ENCODE peak calls at places on chromosomes 3 and 15, in four cellular contexts. X is stimulated activated CD4-positive, alpha-beta T cell treated with anti-CD3 and anti-CD28 coated beads, Interleukin-2, amount 100 ng/mL, for 48 hours; F is HT-29; H is fibroblast of mammary gland. C is an unnamed sample.

GRCh38 chr3:61564405-61565059 is 3.2 kb downstream of the PTPRG start:
- DNase-seq in X (no peak), F (no peak), H (peak; percentile 73), C (no peak)

GRCh38 chr3:77179762-77180161 is 139.9 kb downstream of the ROBO2 start:
- DNase-seq in X (no peak), F (no peak), H (no peak), C (no peak)

GRCh38 chr3:32076566-32076965 is 29.9 kb upstream of the GPD1L start:
- DNase-seq in X (no peak), F (no peak), H (peak; percentile 90), C (no peak)

GRCh38 chr3:69051796-69052566 is at the start of gene TMF1:
- DNase-seq in X (peak; percentile 95), F (peak; percentile 95), H (peak; percentile 99), C (no peak)

GRCh38 chr15:67542192-67542461 is 376 bp upstream of the MAP2K5 start:
- DNase-seq in X (no peak), F (no peak), H (no peak), C (no peak)

GRCh38 chr3:136960838-136961836 is 3.4 kb downstream of the IL20RB start:
- DNase-seq in X (no peak), F (no peak), H (peak; percentile 41), C (no peak)

GRCh38 chr3:22269827-22270226 is 518.8 kb upstream of the ZNF385D start:
- DNase-seq in X (no peak), F (no peak), H (peak; percentile 65), C (no peak)

GRCh38 chr3:172082269-172082668 is 42.9 kb downstream of the FNDC3B start:
- DNase-seq in X (no peak), F (no peak), H (peak; percentile 99), C (no peak)

GRCh38 chr15:63322541-63322940 is 45.1 kb downstream of the APH1B start:
- DNase-seq in X (no peak), F (peak; percentile 33), H (peak; percentile 45), C (no peak)

GRCh38 chr15:58988011-58988785 is 735 bp downstream of the RNF111 start:
- DNase-seq in X (peak; percentile 47), F (peak; percentile 55), H (peak; percentile 36), C (peak; percentile 88)

GRCh38 chr15:100082761-100083402 is 258.9 kb downstream of the ADAMTS17 start:
- DNase-seq in X (no peak), F (no peak), H (no peak), C (no peak)

GRCh38 chr3:171328419-171329082 is 131.7 kb downstream of the TNIK start:
- DNase-seq in X (no peak), F (peak; percentile 87), H (peak; percentile 30), C (no peak)

GRCh38 chr15:74928771-74929198 is 9.1 kb downstream of the COX5A start:
- DNase-seq in X (no peak), F (no peak), H (no peak), C (no peak)

GRCh38 chr3:56107157-56107556 is 361.1 kb downstream of the ERC2 start:
- DNase-seq in X (no peak), F (no peak), H (no peak), C (no peak)

GRCh38 chr3:9957214-9957613 is 5.0 kb upstream of the PRRT3 start:
- DNase-seq in X (no peak), F (no peak), H (no peak), C (no peak)

GRCh38 chr3:120448707-120449650 is 1.8 kb downstream of the FSTL1 start:
- DNase-seq in X (no peak), F (no peak), H (peak; percentile 80), C (no peak)

GRCh38 chr15:65869954-65870871 is 922 bp downstream of the RAB11A start:
- DNase-seq in X (no peak), F (peak; percentile 92), H (peak; percentile 32), C (peak; percentile 68)

C was measured in KG1.